ENCODE peak calls at places on chromosomes 4 and X, in seven cellular contexts. X, B, T, E, O, S and G are unnamed samples. For H3K4me1, the result is how much of the 10 kb centered on the place peaks cover.

GRCh38 chr4:89497517-89498308 is 190.1 kb upstream of the GPRIN3 start:
- DNase-seq in T (no peak), X (no peak), O (no peak), B (no peak), E (no peak), S (no peak), G (no peak)

GRCh38 chrX:45775462-45775861 is 574.8 kb upstream of the DIPK2B start:
- DNase-seq in S (no peak), O (no peak), B (no peak), T (no peak), X (no peak), E (no peak), G (peak)

GRCh38 chrX:68829594-68830485 is 1.0 kb downstream of the EFNB1 start:
- DNase-seq in X (peak), B (no peak), E (peak), S (peak), T (peak), O (no peak), G (peak)

GRCh38 chr4:64767547-64767946 is 358.3 kb upstream of the TECRL start:
- DNase-seq in X (no peak), E (no peak), S (no peak), B (no peak), T (no peak), O (no peak), G (no peak)

GRCh38 chr4:155582971-155583437 is 83.6 kb upstream of the GUCY1A1 start:
- DNase-seq in S (no peak), E (no peak), T (peak), O (no peak), B (no peak), X (no peak), G (no peak)

GRCh38 chrX:71178908-71179307 is 34.3 kb downstream of the NLGN3 start:
- DNase-seq in O (peak), T (peak), B (peak), X (no peak), E (peak), S (peak), G (no peak)

GRCh38 chr4:54553001-54553400 is 104.8 kb upstream of the KIT start:
- DNase-seq in B (no peak), T (no peak), S (no peak), X (no peak), E (no peak), O (no peak), G (no peak)

GRCh38 chrX:109732319-109732779 is 708 bp downstream of the ACSL4 start:
- DNase-seq in O (no peak), E (no peak), S (peak), T (peak), B (no peak), X (no peak), G (no peak)

GRCh38 chrX:103584606-103585005 is 709 bp upstream of the TCEAL4 start:
- DNase-seq in E (no peak), O (no peak), T (no peak), S (no peak), X (no peak), B (no peak), G (no peak)

GRCh38 chr4:47705326-47705981 is 132.4 kb downstream of the CORIN start:
- DNase-seq in O (no peak), E (no peak), T (no peak), X (no peak), B (no peak), S (peak), G (no peak)

GRCh38 chrX:110242371-110242770 is 75.5 kb downstream of the AMMECR1 start:
- DNase-seq in B (no peak), E (no peak), T (no peak), O (no peak), S (no peak), X (no peak), G (no peak)

GRCh38 chrX:8724176-8724757 is 7.7 kb downstream of the ANOS1 start:
- DNase-seq in B (no peak), E (no peak), X (no peak), O (peak), S (no peak), T (no peak), G (no peak)

GRCh38 chr4:152508386-152508785 is 27.5 kb downstream of the FBXW7 start:
- DNase-seq in T (no peak), S (no peak), E (no peak), O (no peak), B (no peak), X (no peak), G (no peak)

GRCh38 chr4:44740201-44740600 is 13.8 kb upstream of the GNPDA2 start:
- DNase-seq in T (no peak), O (no peak), S (no peak), B (no peak), E (no peak), X (no peak), G (no peak)

GRCh38 chrX:72020204-72020603 is 109.6 kb downstream of the NHSL2 start:
- DNase-seq in S (no peak), B (no peak), X (no peak), E (no peak), T (no peak), O (no peak), G (no peak)

DNA sequence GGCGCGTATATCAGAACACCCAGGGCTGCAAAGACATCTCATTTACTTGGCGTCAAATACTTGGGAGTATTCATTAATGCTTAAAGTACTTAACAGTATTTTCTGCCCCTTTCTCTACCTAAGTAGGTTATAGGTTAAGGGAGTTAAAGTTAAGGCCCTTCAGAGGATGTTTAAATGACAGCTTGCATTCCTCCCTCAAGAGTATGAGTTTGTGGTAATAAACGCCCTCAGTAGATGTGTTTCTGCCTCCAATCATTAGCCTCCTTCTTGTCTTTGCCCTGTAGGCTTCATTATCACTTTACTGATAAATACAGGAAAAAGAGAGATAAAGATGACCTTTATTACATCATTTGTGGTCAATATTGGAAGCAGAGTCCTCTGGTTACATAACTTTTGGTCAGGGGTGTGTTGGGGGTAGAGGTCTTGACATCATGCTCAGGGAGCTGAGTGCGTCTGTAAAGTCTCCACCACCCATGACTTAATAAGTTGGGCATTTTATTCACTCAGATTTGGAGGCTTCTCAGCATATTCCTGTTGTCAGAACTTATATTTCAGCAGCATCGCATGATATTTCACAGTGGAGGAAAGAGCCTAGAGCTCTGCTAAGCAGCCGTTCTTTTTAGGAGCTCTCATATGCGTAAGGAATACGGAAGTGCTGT is 145.9 kb downstream of the CPE start:
- DNase-seq in T (no peak), E (no peak), B (no peak), O (no peak), S (no peak), X (no peak), G (no peak)
- H3K4me1 ChIP-seq in T (under half), E (under half), B (under half), O (under half), S (under half), X (under half), G (under half)

GRCh38 chrX:19810809-19811208 is 76.6 kb downstream of the SH3KBP1 start:
- DNase-seq in X (no peak), T (no peak), B (no peak), O (no peak), S (no peak), E (no peak), G (no peak)

GRCh38 chrX:19810370-19810769 is 77.0 kb downstream of the SH3KBP1 start:
- DNase-seq in X (no peak), E (no peak), S (no peak), O (no peak), T (no peak), B (no peak), G (no peak)

GRCh38 chrX:19811807-19812604 is 75.4 kb downstream of the SH3KBP1 start:
- DNase-seq in E (no peak), B (no peak), O (no peak), X (no peak), T (no peak), S (no peak), G (peak)

GRCh38 chrX:19814240-19814639 is 73.2 kb downstream of the SH3KBP1 start:
- DNase-seq in X (no peak), T (no peak), O (no peak), E (peak), B (peak), S (no peak), G (no peak)

GRCh38 chrX:19814778-19815177 is 72.6 kb downstream of the SH3KBP1 start:
- DNase-seq in B (no peak), T (no peak), X (no peak), S (no peak), O (no peak), E (no peak), G (no peak)
- H3K4me1 ChIP-seq in B (under half), T (under half), X (under half), S (under half), O (under half), E (under half), G (under half)

GRCh38 chrX:107712231-107713204 is 63.1 kb downstream of the TSC22D3 start:
- DNase-seq in B (peak), T (peak), E (no peak), X (no peak), S (peak), O (no peak), G (no peak)
- H3K4me1 ChIP-seq in B (under half), T (half or more), E (under half), X (under half), S (under half), O (under half), G (under half)

DNA sequence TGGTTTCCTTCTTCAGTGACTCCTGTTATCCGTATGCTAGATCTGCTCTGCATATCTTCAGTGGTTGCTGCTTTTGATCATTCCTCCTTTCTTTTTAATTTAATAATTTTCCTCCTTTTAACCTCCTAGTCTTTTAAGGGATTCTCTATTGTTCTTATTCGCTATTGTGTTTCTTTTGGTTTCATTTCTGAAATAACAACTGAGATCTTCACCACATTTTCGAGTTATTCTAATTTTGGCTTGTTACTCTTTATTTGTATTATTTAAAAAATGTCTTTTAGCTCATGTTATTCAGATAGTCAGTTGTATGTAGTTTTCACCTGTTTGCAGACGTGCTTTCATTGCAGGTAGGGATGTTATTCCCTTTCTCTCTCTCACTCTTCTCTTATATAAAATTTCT is 24.9 kb downstream of the IGFBP7 start:
- DNase-seq in T (no peak), O (no peak), B (no peak), S (no peak), X (no peak), E (no peak), G (no peak)
- H3K4me1 ChIP-seq in T (under half), O (under half), B (under half), S (under half), X (under half), E (under half), G (half or more)